ENCODE peak calls at places on chromosomes 3 and 15, in six cellular contexts. One of them, this sample, is unnamed.

GRCh38 chr15:43230640-43231115 is 9.9 kb upstream of the EPB42 start:
- DNase-seq in H1: no peak
- DNase-seq in K562: peak
- DNase-seq in HepG2: no peak
- DNase-seq in GM12878: no peak
- DNase-seq in GM12891: no peak
- DNase-seq in this sample: no peak

GRCh38 chr3:196397941-196398340 is 34.3 kb downstream of the UBXN7 start:
- DNase-seq in H1: no peak
- DNase-seq in GM12878: no peak
- DNase-seq in GM12891: no peak
- DNase-seq in HepG2: no peak
- DNase-seq in K562: no peak
- DNase-seq in this sample: no peak

GRCh38 chr3:178551916-178552321 is 15.7 kb downstream of the KCNMB2 start:
- DNase-seq in K562: no peak
- DNase-seq in HepG2: no peak
- DNase-seq in GM12891: no peak
- DNase-seq in H1: no peak
- DNase-seq in GM12878: no peak
- DNase-seq in this sample: no peak

GRCh38 chr3:110791971-110792370 is 279.6 kb upstream of the NECTIN3 start:
- DNase-seq in GM12891: no peak
- DNase-seq in H1: no peak
- DNase-seq in GM12878: no peak
- DNase-seq in K562: no peak
- DNase-seq in HepG2: no peak
- DNase-seq in this sample: no peak

GRCh38 chr3:32841875-32842505 is 24.2 kb downstream of the TRIM71 start:
- DNase-seq in K562: no peak
- DNase-seq in H1: no peak
- DNase-seq in GM12891: no peak
- DNase-seq in GM12878: no peak
- DNase-seq in HepG2: no peak
- DNase-seq in this sample: no peak

GRCh38 chr3:148757238-148757930 is 59.7 kb downstream of the AGTR1 start:
- DNase-seq in K562: no peak
- DNase-seq in H1: no peak
- DNase-seq in GM12878: no peak
- DNase-seq in GM12891: no peak
- DNase-seq in HepG2: no peak
- DNase-seq in this sample: no peak

GRCh38 chr3:173037840-173038483 is 103.1 kb downstream of the SPATA16 start:
- DNase-seq in GM12878: no peak
- DNase-seq in GM12891: no peak
- DNase-seq in H1: no peak
- DNase-seq in HepG2: no peak
- DNase-seq in K562: no peak
- DNase-seq in this sample: no peak

GRCh38 chr3:186790261-186790981 is 7.0 kb downstream of the EIF4A2 start:
- DNase-seq in GM12878: no peak
- DNase-seq in K562: peak
- DNase-seq in HepG2: peak
- DNase-seq in GM12891: no peak
- DNase-seq in H1: no peak
- DNase-seq in this sample: no peak

GRCh38 chr3:194876403-194877165 is 190.9 kb downstream of the FAM43A start:
- DNase-seq in GM12891: no peak
- DNase-seq in H1: no peak
- DNase-seq in K562: no peak
- DNase-seq in HepG2: no peak
- DNase-seq in GM12878: no peak
- DNase-seq in this sample: no peak

GRCh38 chr3:71247221-71247947 is 336.1 kb downstream of the FOXP1 start:
- DNase-seq in HepG2: peak
- DNase-seq in H1: no peak
- DNase-seq in K562: peak
- DNase-seq in GM12878: no peak
- DNase-seq in GM12891: no peak
- DNase-seq in this sample: no peak

GRCh38 chr15:75153084-75153483 is 48.6 kb upstream of the C15orf39 start:
- DNase-seq in GM12891: peak
- DNase-seq in H1: no peak
- DNase-seq in HepG2: peak
- DNase-seq in GM12878: no peak
- DNase-seq in K562: peak
- DNase-seq in this sample: no peak

GRCh38 chr15:56234804-56235203 is 8.9 kb downstream of the RFX7 start:
- DNase-seq in GM12878: no peak
- DNase-seq in H1: no peak
- DNase-seq in GM12891: no peak
- DNase-seq in K562: no peak
- DNase-seq in HepG2: no peak
- DNase-seq in this sample: no peak

GRCh38 chr3:126181398-126181725 is 976 bp upstream of the ALDH1L1 start:
- DNase-seq in H1: no peak
- DNase-seq in GM12891: no peak
- DNase-seq in K562: no peak
- DNase-seq in HepG2: no peak
- DNase-seq in GM12878: no peak
- DNase-seq in this sample: no peak

GRCh38 chr3:71641669-71642068 is 58.1 kb upstream of the FOXP1 start:
- DNase-seq in HepG2: peak
- DNase-seq in GM12878: peak
- DNase-seq in K562: peak
- DNase-seq in GM12891: no peak
- DNase-seq in H1: no peak
- DNase-seq in this sample: no peak

GRCh38 chr3:49723301-49723630 is 485 bp downstream of the GMPPB start:
- DNase-seq in GM12878: no peak
- DNase-seq in HepG2: peak
- DNase-seq in H1: no peak
- DNase-seq in K562: peak
- DNase-seq in GM12891: no peak
- DNase-seq in this sample: peak

GRCh38 chr3:149306751-149307434 is 26.5 kb downstream of the TM4SF18 start:
- DNase-seq in GM12891: no peak
- DNase-seq in K562: no peak
- DNase-seq in GM12878: no peak
- DNase-seq in HepG2: no peak
- DNase-seq in H1: no peak
- DNase-seq in this sample: no peak

DNA sequence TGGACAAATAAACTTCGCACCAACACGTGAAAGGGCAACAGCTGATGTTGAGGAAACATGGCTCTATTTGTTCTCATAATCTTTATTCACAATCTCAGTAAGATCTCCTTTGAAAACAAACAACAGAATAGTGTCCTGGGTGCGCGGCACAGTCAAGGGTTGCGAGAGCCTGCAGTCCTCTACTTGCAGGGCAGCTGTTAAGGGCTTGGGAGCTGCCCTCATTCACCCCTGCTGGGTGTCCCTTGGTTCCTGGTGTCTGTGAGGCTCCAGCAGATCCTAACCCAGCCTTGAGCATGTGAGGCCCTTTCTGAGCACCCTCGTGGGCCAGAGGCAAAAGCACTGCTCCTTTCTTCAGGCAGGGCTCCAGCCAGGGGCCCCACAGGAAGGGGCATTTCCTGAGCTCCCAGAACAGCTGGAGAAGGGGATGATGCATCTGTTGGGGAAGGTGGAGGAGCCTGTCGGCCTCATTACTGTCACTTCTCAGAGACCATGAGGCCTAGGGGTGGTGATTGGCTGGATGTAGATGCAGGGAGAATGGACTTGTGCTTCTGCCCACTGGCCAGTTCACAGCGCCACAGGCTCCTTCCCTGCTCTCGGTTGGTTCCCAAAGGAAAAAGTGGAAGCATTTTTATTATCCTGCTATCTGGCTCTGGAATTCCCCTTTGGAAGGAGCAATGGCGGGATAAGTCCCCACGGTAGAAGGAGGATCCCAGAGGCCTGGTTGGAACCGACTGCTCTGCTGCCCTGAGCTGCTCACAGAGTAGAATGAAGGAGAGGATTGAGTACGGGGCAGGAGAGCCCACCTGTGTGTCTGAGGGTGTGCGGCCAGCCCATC is 51.9 kb upstream of the KLF13 start:
- DNase-seq in GM12878: no peak
- DNase-seq in GM12891: no peak
- DNase-seq in H1: no peak
- DNase-seq in K562: no peak
- DNase-seq in HepG2: peak
- DNase-seq in this sample: no peak
- TF ChIP-seq POLR2AphosphoS5 in GM12878: no peak
- TF ChIP-seq POLR2AphosphoS5 in GM12891: no peak
- TF ChIP-seq POLR2AphosphoS5 in H1: no peak
- TF ChIP-seq POLR2AphosphoS5 in K562: no peak
- TF ChIP-seq POLR2AphosphoS5 in HepG2: no peak
- TF ChIP-seq POLR2AphosphoS5 in this sample: no peak

DNA sequence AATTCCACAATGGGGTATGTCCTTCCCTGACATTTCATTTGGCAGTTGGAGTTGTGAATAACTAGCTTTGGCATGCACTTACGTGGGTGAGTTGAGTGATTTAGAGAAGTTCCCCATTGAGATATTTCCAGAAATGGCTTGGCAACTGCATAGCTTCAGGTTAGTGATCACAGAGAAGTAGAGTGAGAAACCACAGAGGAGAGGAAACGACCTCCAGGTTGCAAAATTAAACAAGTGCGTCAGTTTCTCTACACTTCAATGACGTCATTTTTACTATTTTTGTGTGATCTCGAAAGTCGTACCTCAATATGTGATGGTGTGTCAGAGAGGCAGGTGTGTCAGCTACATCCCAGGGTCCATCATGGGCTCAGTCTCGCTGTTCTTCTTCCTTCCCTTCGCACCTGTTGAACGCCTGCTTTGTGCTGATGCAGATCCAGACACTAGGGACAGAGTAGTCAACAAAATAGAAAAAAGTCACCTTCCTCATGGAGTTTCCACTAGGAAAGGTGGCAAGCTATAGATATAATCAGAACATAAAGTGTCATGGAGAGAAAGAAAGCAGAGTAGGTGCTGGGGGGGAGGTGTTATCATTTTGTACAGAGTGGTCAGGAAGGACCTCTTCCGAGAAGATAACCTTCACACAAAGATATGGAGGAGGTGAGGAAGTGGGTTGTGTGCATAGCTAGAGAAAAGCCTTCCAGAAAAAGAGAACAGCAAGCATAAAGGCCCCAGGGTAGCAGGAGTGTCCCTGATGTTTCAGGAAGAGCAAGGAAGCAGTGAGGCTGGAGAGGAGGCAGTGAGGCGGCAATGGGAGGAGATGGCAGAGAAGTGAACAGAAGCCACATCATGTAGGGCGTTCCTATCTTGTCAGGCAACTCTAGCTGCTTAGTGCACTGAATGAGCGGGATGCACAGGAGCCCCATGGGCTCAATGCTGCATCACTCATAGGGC is 75.6 kb downstream of the MCTP2 start:
- DNase-seq in K562: no peak
- DNase-seq in HepG2: no peak
- DNase-seq in GM12878: peak
- DNase-seq in H1: no peak
- DNase-seq in GM12891: peak
- DNase-seq in this sample: no peak
- TF ChIP-seq TAF1 in K562: no peak
- TF ChIP-seq TAF1 in HepG2: no peak
- TF ChIP-seq TAF1 in GM12878: no peak
- TF ChIP-seq TAF1 in H1: no peak
- TF ChIP-seq TAF1 in GM12891: no peak
- TF ChIP-seq TAF1 in this sample: no peak

GRCh38 chr15:58761010-58761388 is 10.1 kb upstream of the MINDY2 start:
- DNase-seq in K562: no peak
- DNase-seq in H1: no peak
- DNase-seq in HepG2: no peak
- DNase-seq in GM12878: no peak
- DNase-seq in GM12891: no peak
- DNase-seq in this sample: no peak

GRCh38 chr15:58762731-58763130 is 8.4 kb upstream of the MINDY2 start:
- DNase-seq in H1: no peak
- DNase-seq in K562: no peak
- DNase-seq in HepG2: no peak
- DNase-seq in GM12878: no peak
- DNase-seq in GM12891: no peak
- DNase-seq in this sample: no peak

GRCh38 chr15:58766290-58766689 is 4.8 kb upstream of the MINDY2 start:
- DNase-seq in K562: no peak
- DNase-seq in HepG2: no peak
- DNase-seq in H1: no peak
- DNase-seq in GM12891: no peak
- DNase-seq in GM12878: no peak
- DNase-seq in this sample: no peak

GRCh38 chr15:58762285-58762684 is 8.8 kb upstream of the MINDY2 start:
- DNase-seq in K562: no peak
- DNase-seq in HepG2: no peak
- DNase-seq in GM12878: no peak
- DNase-seq in H1: no peak
- DNase-seq in GM12891: no peak
- DNase-seq in this sample: no peak

DNA sequence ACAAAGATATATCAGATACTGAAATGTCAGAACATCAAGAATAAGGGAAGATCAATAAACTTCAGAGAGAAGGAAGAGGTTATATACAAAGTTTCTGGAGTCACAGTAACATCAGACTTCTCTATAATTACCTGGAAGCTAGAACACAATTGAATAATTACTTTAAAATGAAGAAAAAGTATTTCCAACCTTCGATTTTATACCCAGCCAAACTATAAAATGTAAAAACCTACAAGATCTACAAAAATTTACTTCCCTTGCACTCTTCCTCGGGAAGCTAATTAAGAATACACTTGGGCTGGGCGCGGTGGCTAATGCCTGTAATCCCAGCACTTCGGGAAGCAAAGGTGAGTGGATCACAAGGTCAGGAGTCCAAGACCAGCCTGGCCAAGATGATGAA is 6.6 kb upstream of the MINDY2 start:
- DNase-seq in K562: no peak
- DNase-seq in HepG2: no peak
- DNase-seq in H1: no peak
- DNase-seq in GM12878: no peak
- DNase-seq in GM12891: no peak
- DNase-seq in this sample: no peak
- TF ChIP-seq POLR2A in K562: no peak
- TF ChIP-seq POLR2A in HepG2: no peak
- TF ChIP-seq POLR2A in H1: no peak
- TF ChIP-seq POLR2A in GM12878: no peak
- TF ChIP-seq POLR2A in GM12891: no peak
- TF ChIP-seq POLR2A in this sample: no peak

GRCh38 chr3:185691622-185692021 is 105.5 kb downstream of the SENP2 start:
- DNase-seq in GM12891: no peak
- DNase-seq in HepG2: no peak
- DNase-seq in H1: no peak
- DNase-seq in GM12878: no peak
- DNase-seq in K562: no peak
- DNase-seq in this sample: no peak

GRCh38 chr3:185687479-185687878 is 101.4 kb downstream of the SENP2 start:
- DNase-seq in GM12891: no peak
- DNase-seq in GM12878: no peak
- DNase-seq in K562: no peak
- DNase-seq in HepG2: no peak
- DNase-seq in H1: no peak
- DNase-seq in this sample: no peak

GRCh38 chr3:185693985-185694675 is 108.0 kb downstream of the SENP2 start:
- DNase-seq in K562: no peak
- DNase-seq in HepG2: no peak
- DNase-seq in H1: no peak
- DNase-seq in GM12891: no peak
- DNase-seq in GM12878: no peak
- DNase-seq in this sample: no peak

GRCh38 chr3:185685231-185686035 is 99.3 kb downstream of the SENP2 start:
- DNase-seq in K562: no peak
- DNase-seq in GM12878: no peak
- DNase-seq in GM12891: no peak
- DNase-seq in H1: no peak
- DNase-seq in HepG2: no peak
- DNase-seq in this sample: no peak

GRCh38 chr3:185688808-185689207 is 102.7 kb downstream of the SENP2 start:
- DNase-seq in K562: no peak
- DNase-seq in H1: peak
- DNase-seq in GM12878: no peak
- DNase-seq in HepG2: peak
- DNase-seq in GM12891: no peak
- DNase-seq in this sample: no peak
- TF ChIP-seq POLR2AphosphoS5 in K562: no peak
- TF ChIP-seq POLR2AphosphoS5 in H1: no peak
- TF ChIP-seq POLR2AphosphoS5 in GM12878: no peak
- TF ChIP-seq POLR2AphosphoS5 in HepG2: no peak
- TF ChIP-seq POLR2AphosphoS5 in GM12891: no peak
- TF ChIP-seq POLR2AphosphoS5 in this sample: no peak

This sample was measured in GM12892.